ENCODE peak calls at places on chromosomes 1 and 21, in six cellular contexts. G is COR-L47; U is SHP77; R is T47D; F is dermis blood vessel endothelial cell; S is effector memory CD8-positive, alpha-beta T cell. X is an unnamed sample.

GRCh38 chr1:245961137-245961540 is 545.9 kb downstream of the SMYD3 start:
- DNase-seq in G (no peak), U (no peak), R (no peak), F (no peak), S (no peak), X (no peak)

GRCh38 chr1:94022471-94023189 is 98.3 kb downstream of the ABCA4 start:
- DNase-seq in G (no peak), U (peak), R (no peak), F (peak), S (no peak), X (no peak)

GRCh38 chr1:168583571-168583970 is 7.2 kb downstream of the XCL1 start:
- DNase-seq in G (no peak), U (no peak), R (no peak), F (no peak), S (no peak), X (no peak)

GRCh38 chr1:67404212-67404620 is 26.0 kb downstream of the SERBP1 start:
- DNase-seq in G (no peak), U (no peak), R (no peak), F (no peak), S (no peak), X (peak)

GRCh38 chr1:75745276-75745675 is 20.8 kb downstream of the ACADM start:
- DNase-seq in G (no peak), U (no peak), R (no peak), F (no peak), S (no peak), X (no peak)

GRCh38 chr1:201217146-201217545 is 26.5 kb downstream of the IGFN1 start:
- DNase-seq in G (no peak), U (no peak), R (no peak), F (no peak), S (no peak), X (no peak)

GRCh38 chr1:225823811-225824261 is 13.9 kb downstream of the EPHX1 start:
- DNase-seq in G (no peak), U (no peak), R (no peak), F (no peak), S (no peak), X (no peak)

GRCh38 chr1:234899041-234899787 is 229.4 kb downstream of the TOMM20 start:
- DNase-seq in G (peak), U (peak), R (no peak), F (peak), S (no peak), X (no peak)

GRCh38 chr1:32830092-32830852 is 12.8 kb downstream of the S100PBP start:
- DNase-seq in G (no peak), U (no peak), R (no peak), F (no peak), S (no peak), X (no peak)

GRCh38 chr1:90761156-90761555 is 44.1 kb upstream of the BARHL2 start:
- DNase-seq in G (no peak), U (no peak), R (no peak), F (no peak), S (no peak), X (no peak)

GRCh38 chr1:23692308-23692871 is 784 bp downstream of the RPL11 start:
- DNase-seq in G (no peak), U (no peak), R (no peak), F (peak), S (no peak), X (no peak)

GRCh38 chr21:41926068-41926806 is 27.6 kb downstream of the C2CD2 start:
- DNase-seq in G (no peak), U (no peak), R (peak), F (peak), S (peak), X (no peak)

GRCh38 chr1:158999301-159000069 is 10.2 kb upstream of the IFI16 start:
- DNase-seq in G (no peak), U (peak), R (no peak), F (peak), S (no peak), X (no peak)

GRCh38 chr1:23837905-23838304 is 12.7 kb upstream of the HMGCL start:
- DNase-seq in G (no peak), U (no peak), R (no peak), F (no peak), S (no peak), X (no peak)

GRCh38 chr1:94044891-94045290 is 76.1 kb downstream of the ABCA4 start:
- DNase-seq in G (no peak), U (no peak), R (no peak), F (no peak), S (no peak), X (no peak)

GRCh38 chr1:10685851-10686403 is 110.5 kb downstream of the CASZ1 start:
- DNase-seq in G (no peak), U (peak), R (no peak), F (no peak), S (no peak), X (no peak)

GRCh38 chr21:15309721-15310120 is 244.9 kb upstream of the NRIP1 start:
- DNase-seq in G (no peak), U (no peak), R (no peak), F (no peak), S (no peak), X (no peak)

GRCh38 chr1:6260433-6260934 is 414 bp downstream of the GPR153 start:
- DNase-seq in G (no peak), U (no peak), R (no peak), F (peak), S (no peak), X (no peak)

GRCh38 chr1:232538224-232538942 is 91.5 kb downstream of the SIPA1L2 start:
- DNase-seq in G (no peak), U (no peak), R (no peak), F (peak), S (no peak), X (peak)

GRCh38 chr1:110134050-110134595 is 16.2 kb upstream of the SLC6A17 start:
- DNase-seq in G (peak), U (peak), R (peak), F (peak), S (no peak), X (no peak)

GRCh38 chr1:245493029-245493428 is 338.2 kb downstream of the KIF26B start:
- DNase-seq in G (no peak), U (no peak), R (no peak), F (no peak), S (no peak), X (peak)

GRCh38 chr1:54937469-54937868 is 43.0 kb upstream of the TMEM61 start:
- DNase-seq in G (no peak), U (no peak), R (no peak), F (no peak), S (no peak), X (no peak)

GRCh38 chr21:28089599-28090421 is 902.9 kb downstream of the LTN1 start:
- DNase-seq in G (no peak), U (no peak), R (no peak), F (no peak), S (no peak), X (no peak)

GRCh38 chr1:24865587-24865986 is 64.5 kb downstream of the RUNX3 start:
- DNase-seq in G (no peak), U (no peak), R (no peak), F (no peak), S (no peak), X (no peak)

GRCh38 chr1:200226969-200227303 is 182.9 kb downstream of the ZNF281 start:
- DNase-seq in G (no peak), U (no peak), R (no peak), F (no peak), S (no peak), X (no peak)

GRCh38 chr1:215517441-215517891 is 49.6 kb upstream of the KCTD3 start:
- DNase-seq in G (peak), U (no peak), R (no peak), F (peak), S (no peak), X (peak)

GRCh38 chr1:37657620-37658412 is 23.1 kb upstream of the RSPO1 start:
- DNase-seq in G (no peak), U (no peak), R (no peak), F (no peak), S (no peak), X (no peak)

GRCh38 chr1:69794831-69795230 is 227.1 kb downstream of the LRRC7 start:
- DNase-seq in G (no peak), U (no peak), R (no peak), F (no peak), S (no peak), X (no peak)

GRCh38 chr1:190084552-190084951 is 393.1 kb downstream of the BRINP3 start:
- DNase-seq in G (no peak), U (no peak), R (no peak), F (no peak), S (no peak), X (peak)

GRCh38 chr1:109498161-109498801 is 4.4 kb downstream of the CYB561D1 start:
- DNase-seq in G (peak), U (peak), R (no peak), F (peak), S (no peak), X (no peak)

X was measured in HCT116.